ENCODE peak calls at places on chromosomes 11 and 22, in ten cellular contexts. D is amniotic epithelial cell; Y is GM20000; M is germinal center; U is Calu3; W is upper lobe of left lung; E is activated CD4-positive, CD25-positive, alpha-beta regulatory T cell; L is sciatic nerve; G is heart left ventricle; X is A673. F is an unnamed sample.

GRCh38 chr11:69700278-69701140 is 3.3 kb downstream of the FGF19 start:
- DNase-seq in D (peak), Y (no peak), M (no peak), U (peak), W (peak), E (no peak), L (no peak), G (peak), X (no peak), F (no peak)

GRCh38 chr11:132451942-132452601 is 1080.2 kb downstream of the OPCML start:
- DNase-seq in D (no peak), Y (no peak), M (no peak), U (no peak), W (no peak), E (no peak), L (no peak), G (no peak), X (no peak), F (no peak)

GRCh38 chr11:65822760-65823528 is 10.8 kb upstream of the SNX32 start:
- DNase-seq in D (no peak), Y (no peak), M (no peak), U (no peak), W (no peak), E (no peak), L (no peak), G (no peak), X (no peak), F (no peak)

GRCh38 chr11:62726156-62727006 is 876 bp downstream of the HNRNPUL2 start:
- DNase-seq in D (no peak), Y (no peak), M (no peak), U (no peak), W (no peak), E (peak), L (no peak), G (no peak), X (no peak), F (no peak)

GRCh38 chr22:30626413-30626812 is 9.2 kb upstream of the SLC35E4 start:
- DNase-seq in D (no peak), Y (no peak), M (no peak), U (no peak), W (no peak), E (no peak), L (no peak), G (no peak), X (no peak), F (no peak)

GRCh38 chr22:18116634-18117033 is 6.0 kb downstream of the TUBA8 start:
- DNase-seq in D (no peak), Y (no peak), M (no peak), U (no peak), W (no peak), E (no peak), L (no peak), G (no peak), X (no peak), F (no peak)

GRCh38 chr11:8604078-8604723 is 10.2 kb upstream of the STK33 start:
- DNase-seq in D (peak), Y (peak), M (peak), U (peak), W (peak), E (no peak), L (no peak), G (no peak), X (peak), F (peak)

GRCh38 chr11:17649696-17650600 is 69.4 kb upstream of the MYOD1 start:
- DNase-seq in D (peak), Y (peak), M (no peak), U (peak), W (no peak), E (no peak), L (no peak), G (no peak), X (peak), F (no peak)

GRCh38 chr11:69362315-69362714 is 68.4 kb downstream of the MYEOV start:
- DNase-seq in D (no peak), Y (no peak), M (no peak), U (no peak), W (no peak), E (no peak), L (peak), G (no peak), X (no peak), F (no peak)

GRCh38 chr11:42812408-42812807 is 499.4 kb upstream of the API5 start:
- DNase-seq in D (no peak), Y (no peak), M (no peak), U (no peak), W (no peak), E (no peak), L (no peak), G (no peak), X (no peak), F (no peak)

GRCh38 chr22:42959472-42960145 is 55.3 kb downstream of the PACSIN2 start:
- DNase-seq in D (peak), Y (no peak), M (no peak), U (peak), W (peak), E (no peak), L (no peak), G (peak), X (peak), F (peak)

GRCh38 chr11:11789735-11790369 is 51.9 kb upstream of the USP47 start:
- DNase-seq in D (peak), Y (no peak), M (no peak), U (peak), W (no peak), E (no peak), L (no peak), G (no peak), X (peak), F (no peak)

GRCh38 chr11:10579700-10580099 is 11.2 kb upstream of the LYVE1 start:
- DNase-seq in D (no peak), Y (no peak), M (no peak), U (no peak), W (no peak), E (no peak), L (no peak), G (no peak), X (no peak), F (no peak)

GRCh38 chr22:26127126-26127525 is 42.1 kb upstream of the SEZ6L start:
- DNase-seq in D (no peak), Y (no peak), M (no peak), U (no peak), W (no peak), E (no peak), L (no peak), G (no peak), X (no peak), F (no peak)

GRCh38 chr11:10679644-10680043 is 13.9 kb downstream of the IRAG1 start:
- DNase-seq in D (no peak), Y (no peak), M (no peak), U (no peak), W (no peak), E (no peak), L (no peak), G (no peak), X (no peak), F (no peak)

F was measured in uterus.